ENCODE peak calls at places on chromosome 6, in six cellular contexts. One of them, this sample, is unnamed.
A peak's percentile ranks its signal among the peaks of the same experiment; 100 is the strongest.

GRCh38 chr6:102798631-102799030 is 1405.1 kb downstream of the GRIK2 start:
- DNase-seq in mesenchymal stem cell: peak; percentile 5
- DNase-seq in H1: peak; percentile 33
- DNase-seq in trophoblast cell: no peak
- DNase-seq in H9: peak; percentile 77
- DNase-seq in IMR-90: no peak
- DNase-seq in this sample: peak; percentile 18

GRCh38 chr6:158706369-158706982 is 56.6 kb downstream of the SYTL3 start:
- DNase-seq in H1: no peak
- DNase-seq in IMR-90: peak; percentile 51
- DNase-seq in mesenchymal stem cell: peak; percentile 70
- DNase-seq in H9: peak; percentile 78
- DNase-seq in trophoblast cell: peak; percentile 49
- DNase-seq in this sample: no peak

GRCh38 chr6:78910611-78911134 is 43.3 kb downstream of the IRAK1BP1 start:
- DNase-seq in mesenchymal stem cell: peak; percentile 24
- DNase-seq in H9: peak; percentile 74
- DNase-seq in trophoblast cell: peak; percentile 33
- DNase-seq in IMR-90: no peak
- DNase-seq in H1: peak; percentile 23
- DNase-seq in this sample: peak; percentile 9

GRCh38 chr6:72748759-72749158 is 126.9 kb downstream of the KCNQ5 start:
- DNase-seq in H9: no peak
- DNase-seq in trophoblast cell: no peak
- DNase-seq in H1: no peak
- DNase-seq in IMR-90: peak; percentile 84
- DNase-seq in mesenchymal stem cell: no peak
- DNase-seq in this sample: no peak

GRCh38 chr6:43742285-43742684 is 27.7 kb upstream of the VEGFA start:
- DNase-seq in mesenchymal stem cell: no peak
- DNase-seq in H1: no peak
- DNase-seq in H9: peak; percentile 18
- DNase-seq in trophoblast cell: no peak
- DNase-seq in IMR-90: no peak
- DNase-seq in this sample: no peak

GRCh38 chr6:121426686-121427085 is 8.8 kb upstream of the GJA1 start:
- DNase-seq in IMR-90: no peak
- DNase-seq in H9: no peak
- DNase-seq in H1: no peak
- DNase-seq in mesenchymal stem cell: no peak
- DNase-seq in trophoblast cell: no peak
- DNase-seq in this sample: no peak

GRCh38 chr6:33935439-33936080 is 131.8 kb upstream of the MLN start:
- DNase-seq in trophoblast cell: no peak
- DNase-seq in IMR-90: no peak
- DNase-seq in H9: peak; percentile 53
- DNase-seq in mesenchymal stem cell: no peak
- DNase-seq in H1: no peak
- DNase-seq in this sample: no peak

GRCh38 chr6:10587694-10588392 is 66.7 kb downstream of the GCNT2 start:
- DNase-seq in trophoblast cell: peak; percentile 45
- DNase-seq in H9: no peak
- DNase-seq in mesenchymal stem cell: no peak
- DNase-seq in H1: no peak
- DNase-seq in IMR-90: no peak
- DNase-seq in this sample: no peak

GRCh38 chr6:89432875-89433636 is at the start of gene ANKRD6:
- DNase-seq in H1: peak; percentile 29
- DNase-seq in IMR-90: no peak
- DNase-seq in H9: peak; percentile 73
- DNase-seq in mesenchymal stem cell: peak; percentile 47
- DNase-seq in trophoblast cell: peak; percentile 92
- DNase-seq in this sample: peak; percentile 80

GRCh38 chr6:4664117-4664626 is 112.0 kb upstream of the CDYL start:
- DNase-seq in H9: no peak
- DNase-seq in H1: no peak
- DNase-seq in trophoblast cell: peak; percentile 52
- DNase-seq in IMR-90: peak; percentile 92
- DNase-seq in mesenchymal stem cell: peak; percentile 37
- DNase-seq in this sample: no peak

GRCh38 chr6:90701146-90701781 is 114.4 kb upstream of the MAP3K7 start:
- DNase-seq in H9: peak; percentile 77
- DNase-seq in trophoblast cell: peak; percentile 20
- DNase-seq in IMR-90: no peak
- DNase-seq in H1: peak; percentile 15
- DNase-seq in mesenchymal stem cell: no peak
- DNase-seq in this sample: no peak

GRCh38 chr6:79627422-79627821 is 3.7 kb upstream of the SH3BGRL2 start:
- DNase-seq in H1: no peak
- DNase-seq in IMR-90: no peak
- DNase-seq in mesenchymal stem cell: no peak
- DNase-seq in trophoblast cell: no peak
- DNase-seq in H9: no peak
- DNase-seq in this sample: no peak

GRCh38 chr6:16533721-16534136 is 227.5 kb downstream of the ATXN1 start:
- DNase-seq in H1: no peak
- DNase-seq in trophoblast cell: no peak
- DNase-seq in H9: no peak
- DNase-seq in mesenchymal stem cell: no peak
- DNase-seq in IMR-90: peak; percentile 14
- DNase-seq in this sample: no peak

GRCh38 chr6:6688283-6688682 is 99.8 kb downstream of the LY86 start:
- DNase-seq in trophoblast cell: no peak
- DNase-seq in H1: no peak
- DNase-seq in H9: no peak
- DNase-seq in IMR-90: no peak
- DNase-seq in mesenchymal stem cell: peak; percentile 38
- DNase-seq in this sample: no peak

DNA sequence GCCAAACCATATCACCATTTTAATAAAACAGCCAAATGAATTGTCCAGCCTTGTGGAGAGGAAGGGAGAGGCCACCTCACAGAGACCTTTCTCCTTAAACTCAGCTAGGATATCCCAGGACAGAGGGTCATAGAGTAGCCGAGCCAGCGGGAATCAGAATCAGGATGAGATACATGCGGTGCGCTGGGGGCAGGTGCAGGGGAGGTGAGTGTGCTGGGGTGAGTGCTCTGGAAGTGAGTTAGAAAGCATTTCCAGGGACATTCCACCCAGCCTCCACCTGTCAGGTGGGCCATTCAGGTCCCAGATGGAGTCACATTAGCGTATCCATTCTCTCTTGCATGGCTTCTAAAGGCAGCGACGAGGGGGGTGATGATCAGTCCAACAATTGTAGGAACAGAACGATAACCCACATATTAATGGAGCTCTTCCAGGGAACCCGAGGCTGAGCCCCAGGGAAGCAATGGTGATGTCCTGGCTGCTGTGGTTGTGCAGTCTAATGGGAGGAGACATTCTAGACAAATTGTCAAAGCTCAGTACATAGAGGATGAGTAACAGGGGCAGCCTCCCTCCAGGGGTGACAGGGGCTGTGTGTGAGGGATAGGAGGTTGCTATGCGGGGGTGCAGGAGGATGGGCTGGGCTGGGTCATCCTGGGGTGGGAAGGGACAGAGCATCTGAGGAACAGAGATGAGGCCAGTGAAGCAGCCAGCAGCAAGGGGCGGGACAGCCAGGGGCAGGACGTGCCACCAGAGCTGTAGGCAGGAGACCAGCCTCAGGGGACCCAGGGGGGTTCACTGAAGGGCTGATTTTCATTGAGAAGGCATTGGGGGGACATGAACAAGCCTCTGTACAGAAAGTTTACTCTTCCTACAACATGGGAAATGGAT is 88.7 kb upstream of the FRMD1 start:
- DNase-seq in IMR-90: no peak
- DNase-seq in mesenchymal stem cell: no peak
- DNase-seq in H9: peak; percentile 22
- DNase-seq in trophoblast cell: no peak
- DNase-seq in H1: no peak
- DNase-seq in this sample: no peak
- H2AFZ ChIP-seq in IMR-90: no peak overlapping the region
- H2AFZ ChIP-seq in mesenchymal stem cell: no peak overlapping the region
- H2AFZ ChIP-seq in H9: no peak overlapping the region
- H2AFZ ChIP-seq in trophoblast cell: no peak overlapping the region
- H2AFZ ChIP-seq in H1: no peak overlapping the region
- H2AFZ ChIP-seq in this sample: no peak overlapping the region

GRCh38 chr6:22124756-22125155 is 172.1 kb downstream of the PRL start:
- DNase-seq in H1: no peak
- DNase-seq in IMR-90: no peak
- DNase-seq in trophoblast cell: no peak
- DNase-seq in mesenchymal stem cell: no peak
- DNase-seq in H9: no peak
- DNase-seq in this sample: no peak
- H2AK5ac ChIP-seq in H1: no peak overlapping the region
- H2AK5ac ChIP-seq in IMR-90: no peak overlapping the region
- H2AK5ac ChIP-seq in trophoblast cell: no peak overlapping the region
- H2AK5ac ChIP-seq in mesenchymal stem cell: no peak overlapping the region
- H2AK5ac ChIP-seq in H9: no peak overlapping the region
- H2AK5ac ChIP-seq in this sample: no peak overlapping the region

GRCh38 chr6:139334791-139335446 is 39.5 kb downstream of the CITED2 start:
- DNase-seq in IMR-90: peak; percentile 95
- DNase-seq in mesenchymal stem cell: peak; percentile 42
- DNase-seq in H9: no peak
- DNase-seq in H1: no peak
- DNase-seq in trophoblast cell: peak; percentile 92
- DNase-seq in this sample: no peak
- H2AFZ ChIP-seq in IMR-90: no peak overlapping the region
- H2AFZ ChIP-seq in mesenchymal stem cell: no peak overlapping the region
- H2AFZ ChIP-seq in H9: no peak overlapping the region
- H2AFZ ChIP-seq in H1: no peak overlapping the region
- H2AFZ ChIP-seq in trophoblast cell: no peak overlapping the region
- H2AFZ ChIP-seq in this sample: no peak overlapping the region

DNA sequence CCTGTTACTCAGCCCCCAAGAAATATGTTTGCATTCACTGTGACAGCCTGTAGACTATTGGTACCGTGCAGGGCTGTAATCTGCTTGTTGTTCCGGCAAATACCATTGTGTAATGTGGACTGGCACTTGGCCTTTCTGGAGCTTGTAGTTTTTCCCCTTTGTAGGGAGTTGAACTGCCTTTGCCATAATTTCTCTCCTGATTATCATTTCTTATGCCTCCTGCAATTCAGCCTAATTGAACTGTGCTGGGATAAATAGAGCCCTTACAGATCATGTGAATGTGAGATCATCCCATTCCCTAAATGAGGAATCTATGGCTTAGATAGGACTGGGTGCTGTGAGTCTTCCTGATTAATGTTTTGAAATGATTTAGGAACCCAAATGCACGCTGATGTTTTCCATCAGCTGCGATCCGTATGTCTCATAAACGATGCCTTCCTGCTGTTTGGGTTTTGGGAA is 185.1 kb downstream of the JARID2 start:
- DNase-seq in H1: no peak
- DNase-seq in H9: no peak
- DNase-seq in trophoblast cell: no peak
- DNase-seq in IMR-90: no peak
- DNase-seq in mesenchymal stem cell: peak; percentile 52
- DNase-seq in this sample: no peak
- H2AK5ac ChIP-seq in H1: no peak overlapping the region
- H2AK5ac ChIP-seq in H9: no peak overlapping the region
- H2AK5ac ChIP-seq in trophoblast cell: peak overlapping the region; percentile 23
- H2AK5ac ChIP-seq in IMR-90: peak overlapping the region; percentile 1
- H2AK5ac ChIP-seq in mesenchymal stem cell: no peak overlapping the region
- H2AK5ac ChIP-seq in this sample: no peak overlapping the region

DNA sequence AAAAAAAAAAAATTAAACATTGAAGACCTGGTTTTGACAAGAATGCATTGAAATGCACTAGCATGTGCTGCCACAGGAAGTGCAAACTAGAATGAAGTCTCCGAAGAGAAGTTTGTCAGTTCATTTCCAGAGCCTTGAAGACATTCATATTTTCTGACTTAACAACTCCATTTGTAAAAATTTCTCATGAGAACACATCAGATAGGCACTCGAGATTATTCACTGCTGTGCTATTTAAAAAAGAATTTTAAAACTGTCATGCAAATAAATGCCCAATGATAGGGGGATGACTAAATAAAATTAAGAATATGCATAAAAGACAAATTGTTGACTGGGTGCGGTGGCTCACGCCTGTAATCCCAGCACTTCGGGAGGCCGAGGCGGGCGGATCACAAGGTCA is 394.6 kb upstream of the JARID2 start:
- DNase-seq in trophoblast cell: peak; percentile 78
- DNase-seq in IMR-90: peak; percentile 66
- DNase-seq in H9: no peak
- DNase-seq in H1: no peak
- DNase-seq in mesenchymal stem cell: no peak
- DNase-seq in this sample: no peak
- H2AFZ ChIP-seq in trophoblast cell: no peak overlapping the region
- H2AFZ ChIP-seq in IMR-90: no peak overlapping the region
- H2AFZ ChIP-seq in H9: no peak overlapping the region
- H2AFZ ChIP-seq in H1: no peak overlapping the region
- H2AFZ ChIP-seq in mesenchymal stem cell: no peak overlapping the region
- H2AFZ ChIP-seq in this sample: no peak overlapping the region

GRCh38 chr6:31741815-31742214 is 2.0 kb downstream of the MSH5 start:
- DNase-seq in H9: no peak
- DNase-seq in mesenchymal stem cell: no peak
- DNase-seq in trophoblast cell: no peak
- DNase-seq in H1: no peak
- DNase-seq in IMR-90: no peak
- DNase-seq in this sample: no peak

GRCh38 chr6:31740397-31741223 is 805 bp downstream of the MSH5 start:
- DNase-seq in H9: no peak
- DNase-seq in H1: no peak
- DNase-seq in trophoblast cell: no peak
- DNase-seq in mesenchymal stem cell: no peak
- DNase-seq in IMR-90: no peak
- DNase-seq in this sample: no peak

GRCh38 chr6:31737315-31738047 is 1.2 kb upstream of the CLIC1 start:
- DNase-seq in trophoblast cell: no peak
- DNase-seq in H9: peak; percentile 58
- DNase-seq in H1: no peak
- DNase-seq in IMR-90: no peak
- DNase-seq in mesenchymal stem cell: peak; percentile 82
- DNase-seq in this sample: peak; percentile 65

GRCh38 chr6:31738048-31738979 is 1.5 kb upstream of the MSH5 start:
- DNase-seq in IMR-90: peak; percentile 89
- DNase-seq in mesenchymal stem cell: peak; percentile 94
- DNase-seq in H9: peak; percentile 38
- DNase-seq in H1: no peak
- DNase-seq in trophoblast cell: peak; percentile 29
- DNase-seq in this sample: peak; percentile 27

DNA sequence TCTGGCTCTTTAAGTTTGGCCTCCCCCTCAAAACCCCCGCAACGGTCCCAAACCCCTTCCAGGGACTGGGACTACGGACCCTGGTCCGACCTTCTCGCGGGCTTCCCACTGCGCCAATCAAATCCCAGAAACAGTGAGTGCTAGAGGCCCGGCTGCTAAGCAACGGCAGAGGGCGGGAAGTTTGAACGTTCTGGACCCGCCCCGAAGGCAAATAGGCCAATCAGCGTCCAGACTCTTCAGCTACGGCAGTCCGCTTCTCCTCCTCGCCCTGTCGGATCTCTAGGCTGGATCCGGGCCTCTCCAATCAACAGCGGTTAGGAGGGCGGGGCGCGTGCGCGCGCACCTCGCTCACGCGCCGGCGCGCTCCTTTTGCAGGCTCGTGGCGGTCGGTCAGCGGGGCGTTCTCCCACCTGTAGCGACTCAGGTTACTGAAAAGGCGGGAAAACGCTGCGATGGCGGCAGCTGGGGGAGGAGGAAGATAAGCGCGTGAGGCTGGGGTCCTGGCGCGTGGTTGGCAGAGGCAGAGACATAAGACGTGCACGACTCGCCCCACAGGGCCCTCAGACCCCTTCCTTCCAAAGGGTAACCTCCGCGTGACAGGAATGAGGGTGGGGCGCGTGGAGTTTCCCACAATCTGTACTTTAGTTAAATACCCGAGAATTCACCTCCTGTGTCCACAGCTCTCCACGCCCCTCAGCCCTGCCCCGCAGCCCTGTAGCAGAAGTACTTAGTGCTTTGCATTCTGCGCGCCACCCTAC is at the start of gene MSH5:
- DNase-seq in H9: peak; percentile 100
- DNase-seq in mesenchymal stem cell: peak; percentile 99
- DNase-seq in trophoblast cell: peak; percentile 100
- DNase-seq in H1: peak; percentile 99
- DNase-seq in IMR-90: peak; percentile 99
- DNase-seq in this sample: peak; percentile 99
- H2AK5ac ChIP-seq in H9: no peak within 1 kb of the TSS
- H2AK5ac ChIP-seq in mesenchymal stem cell: no peak within 1 kb of the TSS
- H2AK5ac ChIP-seq in trophoblast cell: peak within 1 kb of the TSS; percentile 89
- H2AK5ac ChIP-seq in H1: peak within 1 kb of the TSS; percentile 68
- H2AK5ac ChIP-seq in IMR-90: peak within 1 kb of the TSS; percentile 91
- H2AK5ac ChIP-seq in this sample: peak within 1 kb of the TSS; percentile 99